ENCODE peak calls at places on chromosomes 1 and 21, in six cellular contexts. E is A673, O is cardiac muscle cell, W is heart right ventricle, M is dorsolateral prefrontal cortex, F is prostate gland. A is an unnamed sample.

GRCh38 chr1:152654110-152654509 is 9.1 kb upstream of the LCE2D start:
- DNase-seq in E (peak; percentile 76), O (peak; percentile 54), W (no peak), M (peak; percentile 44), F (no peak), A (peak; percentile 57)

GRCh38 chr1:68788762-68789161 is 291.9 kb upstream of the DEPDC1 start:
- DNase-seq in E (no peak), O (no peak), W (no peak), M (no peak), F (no peak), A (no peak)

GRCh38 chr21:17451364-17451869 is 61.4 kb upstream of the CXADR start:
- DNase-seq in E (peak; percentile 30), O (peak; percentile 78), W (no peak), M (no peak), F (no peak), A (peak; percentile 38)

GRCh38 chr1:119080586-119080985 is 59.9 kb downstream of the WARS2 start:
- DNase-seq in E (no peak), O (peak; percentile 97), W (no peak), M (no peak), F (no peak), A (peak; percentile 31)

GRCh38 chr1:41240806-41241747 is 1.0 kb downstream of the SCMH1 start:
- DNase-seq in E (peak; percentile 58), O (peak; percentile 54), W (peak; percentile 29), M (peak; percentile 24), F (peak; percentile 47), A (peak; percentile 68)

GRCh38 chr1:248782311-248782887 is 26.8 kb upstream of the LYPD8 start:
- DNase-seq in E (no peak), O (no peak), W (no peak), M (no peak), F (no peak), A (no peak)

GRCh38 chr1:171210355-171210754 is 25.3 kb downstream of the FMO2 start:
- DNase-seq in E (no peak), O (peak; percentile 83), W (no peak), M (no peak), F (peak; percentile 30), A (peak; percentile 28)

GRCh38 chr1:115257596-115257995 is 80.5 kb downstream of the NGF start:
- DNase-seq in E (no peak), O (no peak), W (no peak), M (no peak), F (no peak), A (no peak)

GRCh38 chr1:219999821-220000220 is 46.5 kb downstream of the EPRS1 start:
- DNase-seq in E (no peak), O (no peak), W (no peak), M (no peak), F (no peak), A (no peak)

GRCh38 chr1:229377429-229377828 is 34.6 kb upstream of the CCSAP start:
- DNase-seq in E (no peak), O (no peak), W (no peak), M (no peak), F (no peak), A (no peak)

GRCh38 chr1:189220750-189221149 is 1256.9 kb downstream of the BRINP3 start:
- DNase-seq in E (peak; percentile 18), O (no peak), W (no peak), M (no peak), F (no peak), A (no peak)

GRCh38 chr1:5720045-5720444 is 272.2 kb downstream of the NPHP4 start:
- DNase-seq in E (no peak), O (no peak), W (no peak), M (no peak), F (no peak), A (no peak)

GRCh38 chr1:155900161-155900560 is 11.0 kb downstream of the RIT1 start:
- DNase-seq in E (no peak), O (no peak), W (no peak), M (no peak), F (no peak), A (no peak)

GRCh38 chr21:39097335-39097861 is 85.9 kb downstream of the PSMG1 start:
- DNase-seq in E (no peak), O (no peak), W (peak; percentile 37), M (no peak), F (no peak), A (no peak)

GRCh38 chr1:97632075-97632474 is 288.8 kb downstream of the DPYD start:
- DNase-seq in E (peak; percentile 86), O (peak; percentile 43), W (no peak), M (no peak), F (no peak), A (no peak)

GRCh38 chr1:5878938-5879337 is 113.3 kb downstream of the NPHP4 start:
- DNase-seq in E (no peak), O (no peak), W (no peak), M (no peak), F (no peak), A (no peak)

GRCh38 chr1:16068356-16069270 is 4.8 kb downstream of the FAM131C start:
- DNase-seq in E (no peak), O (no peak), W (peak; percentile 65), M (no peak), F (no peak), A (peak; percentile 81)

GRCh38 chr1:18634276-18634675 is 3.6 kb downstream of the PAX7 start:
- DNase-seq in E (no peak), O (no peak), W (no peak), M (no peak), F (no peak), A (no peak)

GRCh38 chr1:58649555-58649954 is 50.3 kb downstream of the MYSM1 start:
- DNase-seq in E (peak; percentile 49), O (peak; percentile 9), W (no peak), M (no peak), F (no peak), A (peak; percentile 63)

GRCh38 chr1:113103048-113103447 is 30.1 kb downstream of the LRIG2 start:
- DNase-seq in E (no peak), O (no peak), W (no peak), M (no peak), F (peak; percentile 49), A (no peak)

GRCh38 chr1:170402451-170403311 is 129.3 kb upstream of the GORAB start:
- DNase-seq in E (no peak), O (no peak), W (no peak), M (no peak), F (no peak), A (no peak)

GRCh38 chr21:29949991-29950390 is 10.2 kb upstream of the GRIK1 start:
- DNase-seq in E (no peak), O (no peak), W (no peak), M (no peak), F (no peak), A (no peak)

GRCh38 chr1:200959341-200959985 is 64.1 kb downstream of the KIF21B start:
- DNase-seq in E (no peak), O (no peak), W (no peak), M (no peak), F (no peak), A (no peak)

GRCh38 chr1:247638781-247639180 is 33.4 kb downstream of the OR2G3 start:
- DNase-seq in E (no peak), O (no peak), W (no peak), M (no peak), F (no peak), A (no peak)

GRCh38 chr1:247638011-247638410 is 32.6 kb downstream of the OR2G3 start:
- DNase-seq in E (no peak), O (no peak), W (no peak), M (no peak), F (no peak), A (no peak)

GRCh38 chr1:247642742-247643141 is 36.8 kb downstream of the OR13G1 start:
- DNase-seq in E (no peak), O (no peak), W (no peak), M (no peak), F (no peak), A (no peak)

DNA sequence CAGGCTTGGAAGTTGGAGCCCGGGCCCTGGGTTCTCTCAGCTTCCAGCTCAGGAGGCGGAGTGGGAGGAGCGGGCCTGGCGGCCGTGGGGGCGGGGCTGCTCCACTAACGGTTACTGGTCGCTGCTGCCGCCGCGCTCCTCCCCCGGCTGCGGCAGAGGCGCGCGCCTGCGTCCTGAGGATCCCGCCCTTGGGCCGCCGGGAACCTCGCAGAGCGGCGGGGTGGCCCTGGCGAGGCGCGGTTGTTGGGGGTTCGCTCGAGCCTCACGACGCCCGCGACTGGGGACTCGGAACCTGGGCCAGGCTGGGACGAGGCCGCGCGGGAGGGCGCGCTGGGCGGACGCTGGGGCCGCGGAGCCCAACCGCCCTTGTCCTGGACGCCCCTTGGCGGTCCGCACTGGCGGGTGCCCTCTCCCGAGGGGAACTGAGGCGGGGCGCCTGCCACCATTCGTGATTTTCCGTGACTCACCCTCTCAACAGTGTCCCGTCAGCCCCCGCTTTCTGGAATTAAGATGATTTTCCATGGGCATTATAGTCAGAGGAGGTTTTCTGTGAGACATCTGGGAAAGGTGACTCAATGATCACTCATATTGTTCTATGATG is 34.1 kb downstream of the OR2G3 start:
- DNase-seq in E (no peak), O (peak; percentile 11), W (peak; percentile 41), M (peak; percentile 19), F (peak; percentile 41), A (peak; percentile 83)
- H3K4me3 ChIP-seq in E (no peak overlapping the region), O (no peak overlapping the region), W (peak overlapping the region; percentile 21), M (peak overlapping the region; percentile 41), F (peak overlapping the region; percentile 20), A (no peak overlapping the region)

GRCh38 chr1:109622895-109623294 is 3.3 kb downstream of the AMPD2 start:
- DNase-seq in E (no peak), O (no peak), W (no peak), M (no peak), F (no peak), A (no peak)
- H3K4me3 ChIP-seq in E (no peak overlapping the region), O (no peak overlapping the region), W (no peak overlapping the region), M (peak overlapping the region; percentile 75), F (no peak overlapping the region), A (no peak overlapping the region)

DNA sequence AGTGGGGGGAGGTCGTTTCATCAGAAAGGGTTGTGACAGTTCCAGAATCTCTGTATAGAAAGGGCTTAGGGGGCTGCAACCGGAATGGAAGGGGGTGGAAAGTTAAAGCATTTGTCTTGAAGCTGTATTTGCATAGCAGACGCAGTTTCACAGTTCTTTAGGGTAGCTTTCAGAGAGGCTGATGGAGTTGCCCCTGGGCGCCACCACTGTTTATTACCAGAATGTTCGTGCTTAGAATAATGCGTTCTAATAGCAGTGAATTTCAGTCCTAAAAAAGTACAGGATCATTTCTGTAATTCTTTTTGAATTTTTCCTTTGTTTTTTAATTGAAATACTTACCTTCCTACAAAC is 1.3 kb downstream of the EXO1 start:
- DNase-seq in E (no peak), O (no peak), W (no peak), M (no peak), F (no peak), A (no peak)
- H3K4me3 ChIP-seq in E (peak overlapping the region; percentile 75), O (peak overlapping the region; percentile 71), W (no peak overlapping the region), M (no peak overlapping the region), F (no peak overlapping the region), A (no peak overlapping the region)

GRCh38 chr1:110877776-110878175 is 4.8 kb downstream of the CD53 start:
- DNase-seq in E (no peak), O (no peak), W (no peak), M (no peak), F (no peak), A (no peak)

GRCh38 chr1:110877364-110877763 is 4.4 kb downstream of the CD53 start:
- DNase-seq in E (no peak), O (no peak), W (no peak), M (no peak), F (no peak), A (no peak)

GRCh38 chr1:110879758-110880606 is 7.0 kb downstream of the CD53 start:
- DNase-seq in E (no peak), O (no peak), W (no peak), M (no peak), F (no peak), A (no peak)

GRCh38 chr1:110880708-110881374 is 7.9 kb downstream of the CD53 start:
- DNase-seq in E (no peak), O (no peak), W (no peak), M (no peak), F (no peak), A (no peak)

GRCh38 chr1:110878993-110879392 is 6.0 kb downstream of the CD53 start:
- DNase-seq in E (no peak), O (no peak), W (no peak), M (no peak), F (no peak), A (no peak)
- H3K4me3 ChIP-seq in E (no peak overlapping the region), O (no peak overlapping the region), W (no peak overlapping the region), M (no peak overlapping the region), F (no peak overlapping the region), A (no peak overlapping the region)

A was measured in body of pancreas.